ENCODE peak calls at places on chromosome 10, in four cellular contexts. T is tibial artery, O is body of pancreas, R is right lobe of liver. U is an unnamed sample.

GRCh38 chr10:24951201-24952145 is 933 bp downstream of the PRTFDC1 start:
- DNase-seq in T (no peak), O (peak; percentile 30), R (no peak), U (peak; percentile 57)

GRCh38 chr10:132061030-132061429 is 4.7 kb upstream of the JAKMIP3 start:
- DNase-seq in T (no peak), O (no peak), R (no peak), U (no peak)

GRCh38 chr10:5614081-5614721 is 52.2 kb downstream of the ASB13 start:
- DNase-seq in T (no peak), O (no peak), R (no peak), U (no peak)

GRCh38 chr10:87915406-87915805 is 52.0 kb downstream of the PTEN start:
- DNase-seq in T (no peak), O (no peak), R (no peak), U (no peak)

GRCh38 chr10:121069061-121069850 is 218.1 kb downstream of the WDR11 start:
- DNase-seq in T (no peak), O (no peak), R (no peak), U (no peak)

GRCh38 chr10:63173468-63174227 is 40.5 kb downstream of the NRBF2 start:
- DNase-seq in T (no peak), O (no peak), R (no peak), U (no peak)

GRCh38 chr10:73553316-73553715 is 37.8 kb downstream of the USP54 start:
- DNase-seq in T (no peak), O (peak; percentile 28), R (no peak), U (no peak)

GRCh38 chr10:63236113-63236935 is 103.2 kb downstream of the NRBF2 start:
- DNase-seq in T (no peak), O (peak; percentile 34), R (no peak), U (no peak)

GRCh38 chr10:49165940-49166803 is 22.0 kb downstream of the TMEM273 start:
- DNase-seq in T (no peak), O (no peak), R (no peak), U (no peak)

GRCh38 chr10:13717936-13718772 is 131.4 kb downstream of the PRPF18 start:
- DNase-seq in T (peak; percentile 88), O (peak; percentile 86), R (peak; percentile 80), U (peak; percentile 18)

GRCh38 chr10:17233534-17233933 is 5.5 kb downstream of the VIM start:
- DNase-seq in T (peak; percentile 87), O (peak; percentile 45), R (no peak), U (no peak)

GRCh38 chr10:59382831-59383295 is 20.5 kb upstream of the FAM13C start:
- DNase-seq in T (no peak), O (no peak), R (no peak), U (no peak)

GRCh38 chr10:73653701-73654100 is 2.1 kb downstream of the SYNPO2L start:
- DNase-seq in T (no peak), O (no peak), R (no peak), U (no peak)

GRCh38 chr10:93189959-93190358 is 116.3 kb downstream of the CYP26A1 start:
- DNase-seq in T (no peak), O (no peak), R (no peak), U (no peak)

GRCh38 chr10:77907900-77908717 is 18.4 kb downstream of the DLG5 start:
- DNase-seq in T (no peak), O (no peak), R (no peak), U (no peak)

GRCh38 chr10:79127151-79127961 is 58.6 kb downstream of the ZMIZ1 start:
- DNase-seq in T (peak; percentile 85), O (peak; percentile 98), R (peak; percentile 98), U (peak; percentile 77)

GRCh38 chr10:45427305-45427955 is 53.4 kb downstream of the ALOX5 start:
- DNase-seq in T (no peak), O (no peak), R (no peak), U (no peak)

GRCh38 chr10:5968037-5968680 is 9.2 kb downstream of the IL15RA start:
- DNase-seq in T (no peak), O (no peak), R (no peak), U (no peak)

GRCh38 chr10:77505431-77506334 is 131.9 kb downstream of the KCNMA1 start:
- DNase-seq in T (no peak), O (no peak), R (no peak), U (no peak)

DNA sequence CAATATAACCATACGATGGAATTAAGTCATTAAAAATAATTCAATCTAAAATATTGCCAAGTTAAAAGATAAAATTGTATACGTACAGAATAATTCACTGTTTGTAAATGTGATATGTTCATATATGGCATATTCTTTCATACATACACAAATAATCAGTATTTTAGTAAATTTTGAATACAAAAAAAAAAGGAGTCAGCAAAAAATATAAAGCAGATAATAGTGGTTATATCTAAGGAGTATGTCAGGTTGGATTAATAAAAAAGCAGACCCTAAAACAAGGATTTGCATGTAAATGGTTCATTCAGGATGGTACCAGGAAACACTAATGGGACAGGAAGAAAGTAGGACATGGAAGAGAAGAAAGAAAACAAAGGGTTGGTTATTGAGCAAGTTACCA is 59.5 kb downstream of the XPNPEP1 start:
- DNase-seq in T (no peak), O (no peak), R (no peak), U (no peak)
- H3K36me3 ChIP-seq in T (peaks cover 58% of the 10 kb centered on the region), O (peaks cover 19% of the 10 kb centered on the region), R (peaks cover 17% of the 10 kb centered on the region), U (no peaks in the 10 kb centered on the region)

GRCh38 chr10:43749940-43750552 is 101.4 kb upstream of the ZNF32 start:
- DNase-seq in T (no peak), O (no peak), R (no peak), U (no peak)

GRCh38 chr10:43751646-43752045 is 103.0 kb upstream of the ZNF32 start:
- DNase-seq in T (no peak), O (no peak), R (no peak), U (no peak)

GRCh38 chr10:43752682-43753081 is 104.0 kb upstream of the ZNF32 start:
- DNase-seq in T (no peak), O (peak; percentile 49), R (no peak), U (no peak)

GRCh38 chr10:43748560-43748959 is 99.9 kb upstream of the ZNF32 start:
- DNase-seq in T (no peak), O (no peak), R (no peak), U (no peak)

GRCh38 chr10:43749145-43749576 is 100.5 kb upstream of the ZNF32 start:
- DNase-seq in T (no peak), O (peak; percentile 89), R (no peak), U (no peak)
- H3K27ac ChIP-seq in T (no peak overlapping the region), O (peak overlapping the region; percentile 47), R (no peak overlapping the region), U (no peak overlapping the region)

DNA sequence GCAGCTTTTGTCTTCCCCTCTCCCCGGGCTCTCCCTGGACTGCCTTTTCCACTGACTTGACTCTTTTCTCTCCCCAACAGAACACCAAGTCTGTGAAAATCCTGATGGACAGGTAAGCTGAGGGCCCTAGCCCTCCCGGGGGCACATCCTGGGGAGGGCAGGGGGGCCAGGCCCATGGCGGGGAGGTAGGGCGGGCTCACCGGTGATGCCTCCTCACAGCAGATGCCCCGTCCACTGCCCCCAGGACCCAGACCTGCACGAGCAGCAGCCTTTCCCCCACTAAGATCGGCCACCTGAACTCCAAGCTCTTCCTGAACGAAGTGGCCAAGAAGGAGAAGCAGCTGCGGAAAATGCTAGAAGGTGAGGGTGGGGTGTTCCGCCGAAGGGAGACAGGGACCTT is 11.7 kb downstream of the TRIM8 start:
- DNase-seq in T (no peak), O (no peak), R (peak; percentile 37), U (no peak)
- H3K36me3 ChIP-seq in T (peaks cover 78% of the 10 kb centered on the region), O (peaks cover 13% of the 10 kb centered on the region), R (peaks cover 24% of the 10 kb centered on the region), U (no peaks in the 10 kb centered on the region)

GRCh38 chr10:38094158-38094922 is at the start of gene ZNF37A:
- DNase-seq in T (peak; percentile 96), O (peak; percentile 92), R (peak; percentile 95), U (peak; percentile 93)
- H3K27ac ChIP-seq in T (peak within 1 kb of the TSS; percentile 92), O (peak within 1 kb of the TSS; percentile 86), R (peak within 1 kb of the TSS; percentile 58), U (peak within 1 kb of the TSS; percentile 91)

U was measured in Peyer's patch.